ENCODE peak calls at places on chromosomes 6 and 20, in ten cellular contexts. P is H9, C is nephron progenitor cell, T is astrocyte of the spinal cord, E is endodermal cell, N is BJ, Z is epithelial cell of esophagus, O is AG04450, H is HFFc6, J is glutamatergic neuron. I is an unnamed sample.

GRCh38 chr6:106630366-106630765 is 988 bp downstream of the QRSL1 start:
- DNase-seq in P (no peak), C (no peak), T (no peak), E (no peak), N (no peak), Z (no peak), O (no peak), H (no peak), J (no peak), I (no peak)

GRCh38 chr6:141403827-141404226 is 728.9 kb upstream of the GJE1 start:
- DNase-seq in P (no peak), C (no peak), T (peak), E (no peak), N (no peak), Z (no peak), O (no peak), H (no peak), J (no peak), I (no peak)

GRCh38 chr20:4326194-4327065 is 311.1 kb upstream of the RNF24 start:
- DNase-seq in P (no peak), C (no peak), T (no peak), E (no peak), N (no peak), Z (peak), O (no peak), H (no peak), J (no peak), I (no peak)

GRCh38 chr6:53258076-53258773 is 90.5 kb downstream of the ELOVL5 start:
- DNase-seq in P (peak), C (no peak), T (no peak), E (peak), N (no peak), Z (no peak), O (no peak), H (no peak), J (no peak), I (no peak)

GRCh38 chr6:31308050-31308844 is 36.4 kb upstream of the HLA-C start:
- DNase-seq in P (peak), C (no peak), T (no peak), E (peak), N (no peak), Z (peak), O (no peak), H (no peak), J (no peak), I (peak)

GRCh38 chr20:5172167-5172586 is 45.4 kb downstream of the CDS2 start:
- DNase-seq in P (no peak), C (no peak), T (no peak), E (no peak), N (no peak), Z (no peak), O (no peak), H (no peak), J (no peak), I (no peak)

GRCh38 chr6:28167068-28167467 is 25.4 kb downstream of the ZKSCAN8 start:
- DNase-seq in P (no peak), C (no peak), T (peak), E (no peak), N (peak), Z (peak), O (peak), H (peak), J (no peak), I (no peak)

GRCh38 chr6:34990971-34991560 is 102.0 kb downstream of the ANKS1A start:
- DNase-seq in P (no peak), C (no peak), T (peak), E (no peak), N (no peak), Z (peak), O (peak), H (peak), J (no peak), I (no peak)

GRCh38 chr20:2983508-2983907 is 59.9 kb upstream of the GNRH2 start:
- DNase-seq in P (no peak), C (no peak), T (no peak), E (no peak), N (no peak), Z (no peak), O (no peak), H (no peak), J (no peak), I (no peak)

GRCh38 chr6:35034411-35035171 is 106.5 kb downstream of the TCP11 start:
- DNase-seq in P (peak), C (no peak), T (no peak), E (peak), N (no peak), Z (peak), O (no peak), H (no peak), J (no peak), I (no peak)

GRCh38 chr20:4808872-4809271 is 87.2 kb downstream of the PRND start:
- DNase-seq in P (no peak), C (no peak), T (peak), E (no peak), N (no peak), Z (no peak), O (no peak), H (peak), J (no peak), I (no peak)

GRCh38 chr6:22873531-22874136 is 304.3 kb downstream of the HDGFL1 start:
- DNase-seq in P (no peak), C (no peak), T (peak), E (no peak), N (no peak), Z (peak), O (peak), H (no peak), J (no peak), I (no peak)

GRCh38 chr20:13533946-13534345 is 104.8 kb downstream of the TASP1 start:
- DNase-seq in P (no peak), C (no peak), T (peak), E (no peak), N (no peak), Z (no peak), O (no peak), H (no peak), J (no peak), I (no peak)

GRCh38 chr6:35491558-35492541 is 5.0 kb downstream of the TEAD3 start:
- DNase-seq in P (peak), C (no peak), T (no peak), E (peak), N (no peak), Z (no peak), O (no peak), H (no peak), J (peak), I (no peak)

GRCh38 chr6:40887904-40888303 is 151.1 kb downstream of the UNC5CL start:
- DNase-seq in P (no peak), C (no peak), T (no peak), E (no peak), N (no peak), Z (no peak), O (no peak), H (no peak), J (no peak), I (no peak)

GRCh38 chr6:153032255-153032882 is 29.9 kb upstream of the MTRF1L start:
- DNase-seq in P (no peak), C (no peak), T (peak), E (no peak), N (peak), Z (peak), O (peak), H (peak), J (no peak), I (no peak)

GRCh38 chr20:44586986-44587980 is 4.9 kb downstream of the PKIG start:
- DNase-seq in P (no peak), C (no peak), T (no peak), E (no peak), N (no peak), Z (no peak), O (no peak), H (no peak), J (no peak), I (no peak)

GRCh38 chr6:101544286-101544685 is 150.8 kb downstream of the GRIK2 start:
- DNase-seq in P (no peak), C (no peak), T (peak), E (no peak), N (no peak), Z (peak), O (no peak), H (peak), J (no peak), I (no peak)

GRCh38 chr20:5270608-5271007 is 46.1 kb downstream of the PROKR2 start:
- DNase-seq in P (peak), C (no peak), T (no peak), E (peak), N (no peak), Z (no peak), O (no peak), H (no peak), J (no peak), I (no peak)

GRCh38 chr20:2612073-2612472 is 40.4 kb upstream of the NOP56 start:
- DNase-seq in P (no peak), C (no peak), T (no peak), E (no peak), N (no peak), Z (no peak), O (no peak), H (no peak), J (no peak), I (no peak)

GRCh38 chr6:53752856-53753255 is 41.9 kb upstream of the LRRC1 start:
- DNase-seq in P (no peak), C (no peak), T (peak), E (no peak), N (peak), Z (peak), O (peak), H (peak), J (no peak), I (no peak)

GRCh38 chr6:164151161-164151728 is 736.7 kb downstream of the QKI start:
- DNase-seq in P (no peak), C (no peak), T (peak), E (no peak), N (no peak), Z (no peak), O (no peak), H (no peak), J (no peak), I (no peak)

GRCh38 chr6:158648682-158649131 is 1.1 kb upstream of the SYTL3 start:
- DNase-seq in P (no peak), C (no peak), T (peak), E (peak), N (peak), Z (peak), O (peak), H (peak), J (no peak), I (no peak)

GRCh38 chr20:60272790-60273189 is 314.6 kb downstream of the CDH26 start:
- DNase-seq in P (no peak), C (no peak), T (no peak), E (no peak), N (no peak), Z (no peak), O (no peak), H (no peak), J (no peak), I (no peak)

GRCh38 chr6:168117942-168118341 is 38.9 kb upstream of the FRMD1 start:
- DNase-seq in P (peak), C (no peak), T (no peak), E (peak), N (no peak), Z (no peak), O (no peak), H (no peak), J (no peak), I (no peak)

GRCh38 chr6:94721459-94721858 is 855.9 kb upstream of the MANEA start:
- DNase-seq in P (no peak), C (no peak), T (no peak), E (no peak), N (no peak), Z (no peak), O (no peak), H (no peak), J (no peak), I (no peak)

DNA sequence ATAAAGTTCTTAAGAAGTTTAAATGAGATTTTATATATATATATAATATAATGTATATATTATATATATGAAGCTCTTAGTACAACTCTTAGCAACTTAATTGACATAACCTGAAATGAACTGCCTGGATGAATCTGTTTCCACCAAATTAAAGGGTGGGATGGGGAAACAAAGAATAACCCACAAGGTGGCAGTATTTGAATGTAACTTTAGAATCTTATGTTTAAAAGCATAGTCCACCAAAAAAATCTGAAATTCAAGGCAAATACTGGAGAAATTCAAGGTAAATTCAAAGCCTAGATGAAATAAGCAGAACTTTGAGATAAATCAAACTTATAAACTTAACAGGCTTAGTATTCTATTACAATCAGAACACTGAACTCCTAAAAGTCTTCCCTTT is 4.4 kb upstream of the IBTK start:
- DNase-seq in P (no peak), C (no peak), T (peak), E (no peak), N (no peak), Z (peak), O (no peak), H (peak), J (no peak), I (no peak)
- TF ChIP-seq CTCF in P (peak), C (peak), T (peak), E (peak), N (peak), Z (peak), O (peak), H (peak), J (peak), I (peak)

DNA sequence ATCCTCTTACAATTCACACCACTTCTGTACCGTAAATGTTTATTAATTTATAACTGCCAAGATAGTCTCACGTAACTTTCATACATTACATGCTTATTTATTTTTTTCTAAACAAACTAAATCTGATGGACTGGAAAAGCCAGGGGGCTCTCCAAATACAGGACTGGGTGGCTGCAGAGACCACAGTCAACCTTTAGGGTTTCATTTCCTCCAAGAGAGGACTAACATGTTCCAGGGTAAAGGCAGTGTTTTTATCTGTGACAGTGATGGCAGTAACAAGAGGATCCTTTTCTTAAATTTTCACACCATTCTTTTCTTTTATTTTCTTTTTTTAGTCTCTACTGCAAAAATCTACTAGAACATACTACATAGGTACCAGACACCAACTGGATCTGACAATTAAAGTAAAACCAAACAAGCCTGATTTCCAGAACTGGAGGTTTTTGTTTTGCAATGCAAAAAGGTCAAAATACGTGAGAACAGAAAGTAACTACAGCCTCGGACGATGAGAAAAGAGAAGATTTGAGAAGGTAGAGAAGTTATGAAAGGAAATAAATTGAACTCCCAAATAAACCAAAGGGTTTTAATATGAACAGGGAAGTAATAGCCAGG is 1.2 kb downstream of the LMBRD1 start:
- DNase-seq in P (no peak), C (no peak), T (no peak), E (no peak), N (no peak), Z (no peak), O (no peak), H (no peak), J (no peak), I (no peak)
- TF ChIP-seq CTCF in P (no peak), C (no peak), T (no peak), E (peak), N (no peak), Z (no peak), O (no peak), H (peak), J (no peak), I (no peak)

GRCh38 chr20:32945710-32946221 is 58.5 kb downstream of the SUN5 start:
- DNase-seq in P (no peak), C (no peak), T (peak), E (no peak), N (no peak), Z (peak), O (peak), H (peak), J (no peak), I (peak)

GRCh38 chr20:32946629-32947028 is 57.6 kb downstream of the SUN5 start:
- DNase-seq in P (no peak), C (no peak), T (no peak), E (no peak), N (no peak), Z (no peak), O (no peak), H (no peak), J (no peak), I (no peak)

GRCh38 chr20:32941155-32941885 is 62.9 kb downstream of the SUN5 start:
- DNase-seq in P (no peak), C (no peak), T (no peak), E (no peak), N (no peak), Z (no peak), O (no peak), H (no peak), J (no peak), I (no peak)

DNA sequence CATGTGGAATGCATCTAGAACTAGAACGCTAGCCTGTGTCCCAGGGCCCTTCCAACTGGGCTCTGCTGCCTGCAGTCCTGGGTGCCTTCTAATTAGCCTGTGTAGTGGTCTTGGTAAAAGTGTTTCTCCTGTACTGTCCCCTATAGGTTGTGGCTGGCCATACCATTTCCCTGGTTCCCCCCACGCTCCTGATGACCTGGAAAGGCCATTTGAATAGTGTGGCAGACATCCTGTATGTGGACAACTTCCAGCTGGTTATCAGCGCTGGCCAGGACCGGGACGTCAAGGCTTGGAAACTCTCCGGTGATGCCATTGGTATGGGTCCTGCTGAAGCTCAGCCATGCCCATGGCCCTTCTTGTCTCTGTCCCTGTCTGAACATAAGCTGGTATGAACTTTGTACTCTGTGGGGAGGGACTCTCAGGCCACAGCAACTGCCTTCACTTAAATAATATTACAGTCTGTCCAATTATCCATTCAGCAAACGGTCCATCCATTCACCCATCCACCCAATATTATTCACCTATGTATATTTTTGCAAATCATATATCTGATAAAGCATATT is 60.7 kb downstream of the SUN5 start:
- DNase-seq in P (no peak), C (no peak), T (no peak), E (no peak), N (no peak), Z (no peak), O (no peak), H (no peak), J (no peak), I (no peak)
- TF ChIP-seq CTCF in P (peak), C (no peak), T (no peak), E (peak), N (no peak), Z (no peak), O (no peak), H (no peak), J (no peak), I (no peak)

GRCh38 chr20:35398660-35399144 is 13.1 kb downstream of the UQCC1 start:
- DNase-seq in P (no peak), C (no peak), T (peak), E (no peak), N (no peak), Z (no peak), O (no peak), H (no peak), J (no peak), I (no peak)

GRCh38 chr20:35394271-35394670 is 17.5 kb downstream of the UQCC1 start:
- DNase-seq in P (no peak), C (no peak), T (no peak), E (no peak), N (no peak), Z (no peak), O (no peak), H (no peak), J (no peak), I (no peak)

GRCh38 chr20:35395728-35396127 is 16.0 kb downstream of the UQCC1 start:
- DNase-seq in P (no peak), C (no peak), T (peak), E (no peak), N (peak), Z (no peak), O (no peak), H (peak), J (no peak), I (no peak)
- TF ChIP-seq CTCF in P (no peak), C (no peak), T (peak), E (no peak), N (peak), Z (no peak), O (peak), H (peak), J (no peak), I (no peak)

GRCh38 chr6:90294614-90294988 is 2.0 kb downstream of the BACH2 start:
- DNase-seq in P (peak), C (peak), T (peak), E (peak), N (no peak), Z (no peak), O (no peak), H (no peak), J (peak), I (no peak)

GRCh38 chr6:90294989-90295853 is 1.4 kb downstream of the BACH2 start:
- DNase-seq in P (no peak), C (peak), T (peak), E (peak), N (no peak), Z (peak), O (no peak), H (no peak), J (peak), I (peak)

GRCh38 chr6:90296346-90297123 is at the start of gene BACH2:
- DNase-seq in P (peak), C (peak), T (peak), E (peak), N (no peak), Z (peak), O (peak), H (peak), J (peak), I (peak)

GRCh38 chr6:90297124-90297865 is 652 bp upstream of the BACH2 start:
- DNase-seq in P (peak), C (no peak), T (no peak), E (no peak), N (no peak), Z (no peak), O (no peak), H (no peak), J (no peak), I (no peak)

GRCh38 chr6:90295854-90296345 is 743 bp downstream of the BACH2 start:
- DNase-seq in P (peak), C (peak), T (peak), E (peak), N (no peak), Z (peak), O (peak), H (peak), J (peak), I (peak)
- TF ChIP-seq CTCF in P (no peak), C (no peak), T (no peak), E (peak), N (peak), Z (peak), O (peak), H (no peak), J (peak), I (no peak)

DNA sequence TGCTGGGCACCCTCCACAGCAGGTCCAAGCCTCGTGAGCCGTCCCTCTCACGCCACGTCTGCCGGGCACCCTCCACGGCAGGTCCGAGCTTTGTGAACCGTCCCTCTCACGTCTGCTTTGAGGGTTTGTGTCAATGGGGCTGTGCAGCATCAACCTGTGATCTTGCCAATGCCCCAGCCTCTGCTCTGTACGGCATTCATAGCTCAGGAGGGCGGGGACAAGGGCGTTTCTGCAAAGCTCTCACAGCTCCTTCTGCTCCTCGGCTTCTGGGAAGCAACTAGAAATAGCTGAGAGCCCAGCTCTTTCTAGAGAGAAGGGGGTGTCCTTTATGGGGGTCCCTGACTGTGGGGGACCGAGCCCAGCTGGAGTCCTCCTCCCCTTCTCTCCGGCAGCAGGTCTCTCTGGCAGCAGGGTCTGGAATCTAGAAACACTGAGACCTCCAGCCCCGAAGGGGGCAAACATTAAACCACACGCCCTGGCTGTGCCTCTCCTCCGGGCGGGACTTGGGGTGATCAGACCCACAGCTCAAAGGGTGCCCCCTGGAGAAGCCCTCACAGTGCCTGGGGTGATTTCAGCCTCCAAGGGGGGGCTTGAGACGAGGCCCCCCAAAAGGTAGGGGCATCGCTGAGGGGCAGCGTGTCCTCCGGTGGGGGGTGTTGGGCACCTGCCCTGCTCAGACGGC is 41.2 kb upstream of the CHRNA4 start:
- DNase-seq in P (no peak), C (no peak), T (no peak), E (no peak), N (no peak), Z (no peak), O (no peak), H (no peak), J (no peak), I (no peak)
- TF ChIP-seq CTCF in P (no peak), C (no peak), T (no peak), E (no peak), N (no peak), Z (no peak), O (no peak), H (no peak), J (no peak), I (no peak)

GRCh38 chr20:52295556-52295955 is 104.0 kb upstream of the ZFP64 start:
- DNase-seq in P (no peak), C (no peak), T (no peak), E (no peak), N (no peak), Z (peak), O (no peak), H (no peak), J (no peak), I (no peak)
- TF ChIP-seq CTCF in P (no peak), C (no peak), T (no peak), E (no peak), N (no peak), Z (no peak), O (no peak), H (no peak), J (no peak), I (no peak)

I was measured in endothelial cell.